ENCODE peak calls at places on chromosomes 12 and 14, in five cellular contexts. E, J, A, G and B are unnamed samples.

GRCh38 chr12:62621239-62621638 is 154.6 kb downstream of the MON2 start:
- DNase-seq in E (no peak), J (no peak), A (no peak), G (no peak), B (no peak)

GRCh38 chr12:25382311-25383106 is 131.8 kb upstream of the KRAS start:
- DNase-seq in E (no peak), J (no peak), A (no peak), G (no peak), B (no peak)

GRCh38 chr14:52052289-52052943 is 16.4 kb downstream of the NID2 start:
- DNase-seq in E (no peak), J (peak), A (peak), G (no peak), B (no peak)

GRCh38 chr12:11513288-11513687 is 117.9 kb upstream of the PRB2 start:
- DNase-seq in E (no peak), J (no peak), A (no peak), G (peak), B (no peak)

GRCh38 chr12:11171953-11172675 is 1.1 kb downstream of the SMIM10L1 start:
- DNase-seq in E (no peak), J (peak), A (no peak), G (no peak), B (no peak)

GRCh38 chr12:118059645-118060275 is 1.2 kb downstream of the WSB2 start:
- DNase-seq in E (no peak), J (peak), A (no peak), G (no peak), B (no peak)

GRCh38 chr14:104158827-104159798 is 20.7 kb downstream of the KIF26A start:
- DNase-seq in E (no peak), J (no peak), A (no peak), G (no peak), B (no peak)

GRCh38 chr12:95169368-95169767 is 47.9 kb downstream of the FGD6 start:
- DNase-seq in E (no peak), J (peak), A (no peak), G (no peak), B (no peak)

GRCh38 chr14:40122978-40123648 is 690.9 kb upstream of the FBXO33 start:
- DNase-seq in E (no peak), J (no peak), A (no peak), G (no peak), B (no peak)

GRCh38 chr14:90645842-90646443 is 170.3 kb downstream of the TTC7B start:
- DNase-seq in E (no peak), J (peak), A (no peak), G (peak), B (no peak)

GRCh38 chr12:32863128-32863527 is 33.4 kb downstream of the PKP2 start:
- DNase-seq in E (no peak), J (no peak), A (no peak), G (no peak), B (no peak)
- TF ChIP-seq CTCF in E (no peak), J (no peak), A (no peak), G (no peak), B (no peak)

DNA sequence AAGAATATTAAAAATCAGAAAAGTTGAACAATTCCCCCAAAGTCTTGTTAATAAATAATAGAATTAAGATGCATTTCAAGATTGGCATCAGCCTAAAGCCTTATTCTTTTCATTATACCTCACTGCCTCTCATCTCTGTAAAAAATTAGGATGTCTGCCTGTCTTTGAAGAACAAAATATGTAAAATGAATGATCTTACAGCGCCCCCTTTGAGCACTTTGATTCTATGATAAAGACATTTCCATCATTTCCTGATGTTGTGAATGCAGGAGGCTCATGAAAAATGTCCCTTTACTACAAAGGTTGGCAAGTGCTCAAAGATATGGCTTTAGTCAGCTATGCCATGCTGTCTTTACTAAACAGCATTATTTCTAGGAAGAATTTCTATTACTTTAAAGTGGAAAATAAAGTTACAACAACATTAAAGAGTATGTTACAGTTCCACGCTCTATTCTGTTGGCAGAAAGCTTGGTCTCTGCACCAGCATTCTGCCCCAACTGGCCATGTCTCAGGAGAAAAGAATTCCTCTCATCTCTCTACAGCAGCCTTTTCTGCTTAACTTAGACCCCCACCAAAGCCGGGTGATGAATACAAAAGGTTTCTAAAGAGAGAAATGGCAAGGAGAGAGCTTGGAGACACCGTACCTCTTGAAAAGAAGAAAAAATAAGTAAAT is 95.1 kb downstream of the LLPH start:
- DNase-seq in E (no peak), J (peak), A (no peak), G (no peak), B (no peak)
- TF ChIP-seq CTCF in E (no peak), J (peak), A (no peak), G (peak), B (no peak)

GRCh38 chr12:12786716-12787601 is 1.5 kb downstream of the APOLD1 start:
- DNase-seq in E (peak), J (peak), A (peak), G (peak), B (peak)
- TF ChIP-seq CTCF in E (no peak), J (no peak), A (peak), G (no peak), B (no peak)

DNA sequence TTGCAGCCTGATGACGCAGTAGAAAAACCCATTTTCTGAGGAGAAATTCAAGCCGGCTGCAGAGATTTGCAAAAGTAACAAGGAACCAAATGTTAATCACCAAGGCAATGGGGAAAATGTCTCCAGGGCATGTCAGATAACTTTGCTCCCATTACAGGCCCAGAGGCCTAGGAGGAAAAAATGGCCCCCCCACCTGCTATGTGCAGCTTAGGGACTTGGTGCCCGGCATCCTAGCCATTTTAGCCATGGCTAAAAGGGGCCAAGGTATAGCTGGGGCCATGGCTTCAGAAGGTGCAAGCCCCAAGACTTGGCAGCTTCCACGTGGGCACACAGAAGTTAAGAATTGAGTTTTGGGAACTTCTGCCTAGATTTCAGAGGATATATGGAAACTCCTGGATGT is 351.9 kb downstream of the RGS6 start:
- DNase-seq in E (no peak), J (no peak), A (no peak), G (no peak), B (no peak)
- TF ChIP-seq CTCF in E (no peak), J (no peak), A (no peak), G (no peak), B (no peak)

DNA sequence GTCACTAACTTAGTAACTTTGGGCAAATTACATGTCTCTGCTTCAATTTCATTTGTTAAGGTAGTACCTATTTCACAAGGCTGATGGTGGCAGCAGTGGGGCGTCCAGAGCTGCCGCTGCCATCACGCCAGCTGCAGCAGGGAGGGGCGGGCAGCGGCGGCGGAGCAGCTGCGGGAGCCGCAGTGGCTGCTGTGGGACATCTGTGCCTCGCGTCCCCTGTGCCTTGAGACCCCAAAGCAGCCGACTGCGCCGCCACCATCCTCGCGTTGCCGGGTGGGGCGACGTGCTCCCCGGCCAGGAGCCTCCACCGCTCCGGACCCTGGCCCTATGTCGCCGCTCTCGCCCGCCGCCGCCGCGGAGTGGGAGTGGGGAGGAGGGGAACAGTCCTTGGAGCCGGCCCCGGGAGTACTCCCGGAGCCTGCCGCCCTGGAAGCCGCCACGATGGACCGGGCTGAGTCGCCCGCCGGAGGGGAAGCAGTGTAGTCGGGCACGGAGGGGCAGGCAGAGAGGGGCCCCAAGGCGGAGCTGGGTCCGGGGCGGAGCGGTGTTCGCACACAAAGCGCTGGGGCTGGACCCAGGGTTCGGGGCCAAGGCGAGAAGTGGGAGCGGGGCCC is 51.4 kb downstream of the A2M start:
- DNase-seq in E (peak), J (peak), A (peak), G (peak), B (peak)
- TF ChIP-seq CTCF in E (peak), J (peak), A (peak), G (peak), B (no peak)

DNA sequence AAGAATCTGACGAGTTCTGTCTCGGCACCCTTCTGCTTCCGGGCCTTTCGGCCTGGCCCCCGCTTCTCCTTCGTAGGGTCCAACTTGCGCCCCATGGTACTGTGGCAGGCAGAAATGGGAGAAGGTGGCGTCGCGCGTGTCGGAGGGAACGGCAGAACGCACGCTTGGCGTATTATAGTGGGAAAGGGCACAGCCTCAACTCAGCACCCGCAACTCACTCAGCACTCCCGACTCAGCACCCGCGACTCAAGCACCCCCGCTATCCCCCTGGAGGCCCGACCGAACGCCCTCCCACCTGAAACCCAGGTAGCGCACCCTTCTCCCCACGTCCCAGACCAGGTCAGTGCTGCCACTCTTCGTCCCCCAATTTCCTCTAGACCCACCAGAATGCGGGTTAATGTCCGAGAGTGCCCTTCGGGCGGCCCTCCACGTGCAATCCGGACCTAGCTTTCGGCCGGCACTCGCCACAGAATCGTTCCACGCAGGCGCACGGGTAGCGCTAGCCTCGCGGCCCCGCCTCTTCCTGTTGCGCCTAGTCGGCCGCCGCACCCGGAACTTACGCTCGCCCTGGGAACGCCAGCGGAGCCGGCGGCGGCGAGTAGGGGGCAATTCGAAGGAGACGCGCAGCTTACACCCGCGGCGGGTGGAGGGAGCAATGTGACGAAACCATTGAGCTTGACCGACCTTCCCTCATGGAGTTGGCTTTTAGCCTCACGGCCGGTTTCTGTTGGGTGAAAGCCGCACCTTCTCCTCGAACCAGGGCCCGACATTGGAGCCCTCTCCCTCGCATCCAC is at the start of gene NOP2:
- DNase-seq in E (peak), J (peak), A (peak), G (peak), B (peak)
- TF ChIP-seq CTCF in E (no peak), J (no peak), A (no peak), G (no peak), B (no peak)

DNA sequence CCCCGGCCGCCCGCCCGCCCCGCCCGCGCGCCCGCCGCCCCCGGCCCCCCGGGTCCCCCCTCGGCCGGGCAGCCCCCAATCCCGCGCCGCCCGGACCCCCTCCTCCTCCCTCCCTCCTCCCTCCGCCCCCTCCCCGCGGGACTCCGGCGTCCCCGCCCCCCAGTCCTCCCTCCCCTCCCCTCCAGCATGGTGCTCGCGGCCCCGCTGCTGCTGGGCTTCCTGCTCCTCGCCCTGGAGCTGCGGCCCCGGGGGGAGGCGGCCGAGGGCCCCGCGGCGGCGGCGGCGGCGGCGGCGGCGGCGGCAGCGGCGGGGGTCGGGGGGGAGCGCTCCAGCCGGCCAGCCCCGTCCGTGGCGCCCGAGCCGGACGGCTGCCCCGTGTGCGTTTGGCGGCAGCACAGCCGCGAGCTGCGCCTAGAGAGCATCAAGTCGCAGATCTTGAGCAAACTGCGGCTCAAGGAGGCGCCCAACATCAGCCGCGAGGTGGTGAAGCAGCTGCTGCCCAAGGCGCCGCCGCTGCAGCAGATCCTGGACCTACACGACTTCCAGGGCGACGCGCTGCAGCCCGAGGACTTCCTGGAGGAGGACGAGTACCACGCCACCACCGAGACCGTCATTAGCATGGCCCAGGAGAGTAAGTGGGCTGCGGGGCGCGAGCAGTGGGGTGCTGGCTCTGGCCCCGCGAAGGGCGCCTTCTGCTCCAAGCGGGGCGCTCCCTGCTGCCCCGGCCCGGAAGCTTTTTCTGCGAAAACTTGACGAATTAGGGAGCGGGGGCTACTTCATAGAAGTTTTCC is 404 bp downstream of the GDF11 start:
- DNase-seq in E (peak), J (peak), A (peak), G (peak), B (peak)
- TF ChIP-seq CTCF in E (no peak), J (peak), A (no peak), G (no peak), B (no peak)

DNA sequence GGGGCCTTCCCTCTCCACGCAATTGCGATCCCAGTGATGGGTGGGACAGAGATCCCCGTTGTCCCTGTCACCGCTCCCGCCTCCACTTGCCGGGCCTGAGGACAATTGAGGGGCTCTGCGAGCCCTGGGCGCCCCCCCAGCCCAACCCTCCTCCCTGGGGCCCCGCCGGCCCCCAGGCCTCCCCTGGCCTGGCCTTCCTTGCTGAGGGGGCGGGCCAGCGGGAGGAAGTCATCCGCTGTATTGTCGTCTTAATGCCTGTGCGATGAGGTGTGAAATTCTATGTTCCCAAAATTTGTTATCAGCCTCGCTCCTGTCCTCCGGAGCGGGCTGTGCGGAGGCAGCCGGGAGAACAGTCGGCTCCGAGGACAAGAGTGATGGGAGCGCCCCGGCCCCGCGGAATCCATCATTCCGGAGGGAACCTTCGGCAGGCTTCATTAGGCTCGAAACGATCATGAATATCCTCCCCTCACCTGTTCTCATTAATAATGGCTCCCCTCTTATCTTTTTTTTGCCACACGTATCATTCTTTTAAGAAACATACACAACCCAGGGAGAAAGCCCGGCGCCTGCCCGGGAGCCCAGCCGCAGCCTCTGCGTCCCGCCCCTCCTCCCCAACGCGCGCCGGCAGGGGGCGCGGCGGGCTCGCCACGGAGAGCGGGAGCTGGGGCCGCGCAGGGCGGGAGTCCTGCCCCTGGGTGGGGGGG is 17.3 kb upstream of the DLK1 start:
- DNase-seq in E (no peak), J (peak), A (no peak), G (no peak), B (no peak)
- TF ChIP-seq CTCF in E (no peak), J (peak), A (no peak), G (peak), B (no peak)

GRCh38 chr12:85529896-85530295 is 249.9 kb downstream of the ALX1 start:
- DNase-seq in E (no peak), J (no peak), A (no peak), G (no peak), B (no peak)
- TF ChIP-seq CTCF in E (no peak), J (no peak), A (no peak), G (no peak), B (no peak)

DNA sequence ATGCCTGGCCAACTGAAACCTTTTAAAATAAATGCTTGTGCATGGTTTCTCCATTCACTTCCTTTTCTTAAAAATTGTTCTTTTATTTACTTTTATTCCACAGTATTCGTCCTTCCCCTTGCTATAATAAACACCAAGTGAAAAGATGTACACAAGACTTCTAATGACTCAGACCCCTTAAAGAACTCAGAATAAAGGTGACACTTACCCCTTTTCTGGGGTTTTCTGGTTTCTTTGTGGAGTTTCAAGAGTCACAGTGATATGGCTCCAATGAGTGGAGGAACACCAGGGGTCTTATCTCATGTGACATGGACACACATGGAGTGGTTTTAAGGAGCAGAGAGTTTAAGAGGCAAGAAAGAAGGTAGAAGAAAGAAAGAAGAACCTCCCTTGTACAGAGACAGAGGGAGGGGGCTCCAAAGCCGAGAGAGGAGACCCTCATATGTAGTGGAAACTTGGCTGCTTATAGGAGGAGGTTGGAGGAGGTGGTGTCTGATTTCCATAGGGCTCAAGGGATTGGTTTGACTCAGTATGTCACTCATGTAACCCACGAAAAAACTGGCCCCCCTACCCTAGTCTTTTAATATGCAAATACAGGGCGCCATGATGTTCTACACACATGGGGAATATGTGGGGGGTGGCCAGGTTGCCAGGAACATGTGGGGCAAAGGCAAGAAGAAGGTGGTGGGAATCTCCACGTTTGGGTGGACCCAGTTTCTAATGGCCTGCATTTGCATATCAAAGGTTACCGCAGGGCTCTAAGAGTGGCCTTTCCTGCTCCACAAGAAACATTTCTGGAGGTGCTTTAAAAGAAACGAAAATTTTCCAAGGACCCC is 22.1 kb upstream of the CD69 start:
- DNase-seq in E (no peak), J (no peak), A (no peak), G (peak), B (no peak)
- TF ChIP-seq CTCF in E (no peak), J (no peak), A (no peak), G (no peak), B (no peak)